ENCODE peak calls at places on chromosome 16, in nine cellular contexts. A, B, P, N, O, E, Q, T and Y are unnamed samples.

GRCh38 chr16:54446639-54447038 is 160.1 kb upstream of the IRX3 start:
- DNase-seq in P (peak; percentile 85), B (peak; percentile 96), T (no peak), A (no peak), E (peak; percentile 92), Q (no peak), O (peak; percentile 71), N (peak; percentile 69), Y (no peak)

GRCh38 chr16:79707867-79708266 is 107.3 kb upstream of the MAF start:
- DNase-seq in A (no peak), T (no peak), N (peak; percentile 54), B (peak; percentile 11), O (no peak), E (no peak), Q (peak; percentile 66), P (peak; percentile 84), Y (no peak)

GRCh38 chr16:3317315-3317999 is 12.2 kb downstream of the ZNF75A start:
- DNase-seq in A (no peak), P (no peak), B (peak; percentile 18), T (no peak), O (no peak), Q (no peak), E (no peak), N (no peak), Y (no peak)

GRCh38 chr16:77674888-77675287 is 47.4 kb upstream of the NUDT7 start:
- DNase-seq in B (peak; percentile 86), P (no peak), Q (no peak), O (no peak), E (no peak), T (no peak), N (no peak), A (no peak), Y (no peak)

GRCh38 chr16:3637371-3637923 is 17.0 kb upstream of the DNASE1 start:
- DNase-seq in B (no peak), O (peak; percentile 10), Q (no peak), E (peak; percentile 80), A (peak; percentile 74), P (peak; percentile 28), T (peak; percentile 75), N (no peak), Y (peak; percentile 69)

GRCh38 chr16:88392111-88392510 is 9.4 kb downstream of the ZNF469 start:
- DNase-seq in P (no peak), E (no peak), B (no peak), O (no peak), N (no peak), A (no peak), Q (no peak), T (no peak), Y (no peak)

GRCh38 chr16:2422123-2422867 is 7.0 kb upstream of the CCNF start:
- DNase-seq in O (no peak), A (peak; percentile 52), Q (no peak), N (no peak), T (peak; percentile 31), B (no peak), E (no peak), P (no peak), Y (no peak)

GRCh38 chr16:58264961-58265479 is 29.8 kb downstream of the PRSS54 start:
- DNase-seq in Q (no peak), P (no peak), E (peak; percentile 23), T (no peak), A (no peak), O (peak; percentile 65), N (no peak), B (peak; percentile 76), Y (no peak)

GRCh38 chr16:22386976-22387375 is 12.6 kb upstream of the CDR2 start:
- DNase-seq in O (no peak), A (no peak), Q (no peak), T (no peak), N (no peak), P (no peak), E (peak; percentile 20), B (peak; percentile 92), Y (no peak)

GRCh38 chr16:24988593-24989338 is 26.4 kb downstream of the ARHGAP17 start:
- DNase-seq in Q (peak; percentile 52), B (peak; percentile 85), P (no peak), A (no peak), N (peak; percentile 59), E (peak; percentile 54), T (peak; percentile 38), O (no peak), Y (no peak)

GRCh38 chr16:67565470-67566100 is 3.3 kb downstream of the CTCF start:
- DNase-seq in E (no peak), O (no peak), N (no peak), A (no peak), Q (no peak), T (no peak), B (no peak), P (peak; percentile 34), Y (peak; percentile 92)

GRCh38 chr16:21157632-21158031 is 842 bp upstream of the LDAF1 start:
- DNase-seq in B (no peak), A (no peak), O (no peak), P (no peak), T (no peak), Q (no peak), N (no peak), E (no peak), Y (no peak)

GRCh38 chr16:9404811-9405210 is 313.4 kb downstream of the HAPSTR1 start:
- DNase-seq in B (no peak), P (no peak), E (no peak), Q (no peak), T (no peak), A (no peak), O (no peak), N (no peak), Y (no peak)

GRCh38 chr16:51151435-51151950 is 423 bp upstream of the SALL1 start:
- DNase-seq in Q (peak; percentile 86), B (peak; percentile 92), A (no peak), N (peak; percentile 63), P (no peak), O (peak; percentile 27), T (no peak), E (peak; percentile 87), Y (no peak)
- H3K4me1 ChIP-seq in Q (no peaks in the 10 kb centered on the region), B (no peaks in the 10 kb centered on the region), A (no peaks in the 10 kb centered on the region), N (peaks cover 32% of the 10 kb centered on the region), P (peaks cover 38% of the 10 kb centered on the region), O (peaks cover 5% of the 10 kb centered on the region), T (no peaks in the 10 kb centered on the region), E (peaks cover 19% of the 10 kb centered on the region), Y (no peaks in the 10 kb centered on the region)

GRCh38 chr16:84596801-84597517 is 20.9 kb downstream of the COTL1 start:
- DNase-seq in A (no peak), Q (no peak), T (no peak), P (no peak), B (no peak), O (no peak), N (no peak), E (no peak), Y (no peak)
- H3K4me1 ChIP-seq in A (no peaks in the 10 kb centered on the region), Q (no peaks in the 10 kb centered on the region), T (peaks cover 95% of the 10 kb centered on the region), P (peaks cover 10% of the 10 kb centered on the region), B (peaks cover 38% of the 10 kb centered on the region), O (peaks cover 7% of the 10 kb centered on the region), N (no peaks in the 10 kb centered on the region), E (peaks cover 30% of the 10 kb centered on the region), Y (peaks cover 74% of the 10 kb centered on the region)

GRCh38 chr16:17367034-17367433 is 103.7 kb downstream of the XYLT1 start:
- DNase-seq in Q (no peak), A (no peak), E (no peak), T (peak; percentile 81), P (no peak), O (no peak), B (no peak), N (no peak), Y (no peak)
- H3K4me1 ChIP-seq in Q (peaks cover 5% of the 10 kb centered on the region), A (peaks cover 29% of the 10 kb centered on the region), E (peaks cover 16% of the 10 kb centered on the region), T (peaks cover 82% of the 10 kb centered on the region), P (peaks cover 38% of the 10 kb centered on the region), O (no peaks in the 10 kb centered on the region), B (peaks cover 8% of the 10 kb centered on the region), N (peaks cover 11% of the 10 kb centered on the region), Y (peaks cover 51% of the 10 kb centered on the region)

GRCh38 chr16:27320261-27321012 is 6.7 kb downstream of the IL4R start:
- DNase-seq in A (no peak), B (no peak), N (no peak), Q (peak; percentile 34), P (no peak), O (no peak), E (no peak), T (no peak), Y (no peak)
- H3K4me1 ChIP-seq in A (peaks cover 41% of the 10 kb centered on the region), B (peaks cover 4% of the 10 kb centered on the region), N (peaks cover 34% of the 10 kb centered on the region), Q (no peaks in the 10 kb centered on the region), P (peaks cover 46% of the 10 kb centered on the region), O (no peaks in the 10 kb centered on the region), E (no peaks in the 10 kb centered on the region), T (peaks cover 37% of the 10 kb centered on the region), Y (peaks cover 16% of the 10 kb centered on the region)

GRCh38 chr16:11260596-11260966 is 4.6 kb upstream of the SOCS1 start:
- DNase-seq in T (no peak), B (no peak), E (no peak), P (no peak), Q (no peak), O (no peak), N (no peak), A (no peak), Y (no peak)

GRCh38 chr16:11258553-11259287 is 2.7 kb upstream of the SOCS1 start:
- DNase-seq in P (peak; percentile 82), A (peak; percentile 76), E (no peak), B (no peak), O (peak; percentile 66), N (peak; percentile 67), Q (peak; percentile 42), T (peak; percentile 66), Y (no peak)

GRCh38 chr16:11257131-11257938 is 1.3 kb upstream of the SOCS1 start:
- DNase-seq in A (peak; percentile 75), N (peak; percentile 80), B (peak; percentile 70), E (peak; percentile 87), P (peak; percentile 92), Q (peak; percentile 84), O (peak; percentile 72), T (peak; percentile 74), Y (peak; percentile 83)

GRCh38 chr16:11259288-11259621 is 3.3 kb upstream of the SOCS1 start:
- DNase-seq in P (no peak), Q (no peak), T (no peak), E (peak; percentile 39), N (no peak), A (no peak), B (no peak), O (no peak), Y (no peak)

DNA sequence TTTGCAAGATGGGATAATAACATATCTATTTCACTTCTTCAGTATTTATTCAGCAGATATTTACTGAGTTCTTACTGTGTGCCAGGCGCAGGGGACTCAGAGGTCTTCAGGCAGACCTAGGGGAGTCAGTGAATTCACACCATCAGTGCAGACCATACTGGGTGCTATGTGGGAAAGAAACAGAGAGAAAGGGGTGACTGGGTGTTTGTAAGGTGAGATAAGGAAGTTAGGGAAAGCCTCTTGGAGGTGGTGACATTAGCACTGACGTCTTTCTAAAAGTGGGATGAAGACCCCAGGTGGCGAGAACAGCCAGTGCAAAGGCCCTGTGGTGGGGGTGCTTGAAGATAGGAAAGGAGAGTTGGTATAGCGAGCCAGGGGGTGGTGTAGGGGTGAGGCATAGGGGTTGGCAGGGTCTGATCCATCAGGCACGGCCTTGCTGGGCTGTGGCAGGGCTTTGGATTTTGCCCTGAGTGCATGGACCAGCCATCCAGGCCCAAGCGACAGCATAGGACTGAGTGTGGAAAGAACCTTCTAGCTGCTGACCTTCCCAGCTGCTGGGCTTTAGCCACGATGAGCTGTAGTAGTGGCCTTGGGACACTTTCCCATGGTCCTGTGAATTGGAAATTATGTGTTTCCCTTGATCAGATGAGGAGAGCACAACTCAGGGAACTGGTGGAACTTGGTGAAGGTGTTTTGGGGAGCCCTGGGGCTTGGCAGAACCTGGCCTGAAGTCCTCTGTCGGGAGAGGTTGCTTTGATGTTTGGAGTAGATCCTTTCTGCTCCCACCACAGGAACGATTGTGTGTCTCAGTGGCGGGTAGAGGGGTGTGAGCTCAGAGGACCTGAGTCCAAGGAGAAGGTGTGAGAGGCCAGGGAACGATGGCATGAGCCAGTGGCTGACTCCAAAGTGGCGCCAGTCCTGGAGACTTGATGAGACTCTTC is 3.9 kb upstream of the SOCS1 start:
- DNase-seq in A (no peak), N (no peak), Q (no peak), P (no peak), T (no peak), E (no peak), B (no peak), O (no peak), Y (no peak)
- H3K4me1 ChIP-seq in A (peaks cover 32% of the 10 kb centered on the region), N (peaks cover 14% of the 10 kb centered on the region), Q (no peaks in the 10 kb centered on the region), P (peaks cover 26% of the 10 kb centered on the region), T (peaks cover 45% of the 10 kb centered on the region), E (peaks cover 9% of the 10 kb centered on the region), B (peaks cover 14% of the 10 kb centered on the region), O (peaks cover 2% of the 10 kb centered on the region), Y (peaks cover 26% of the 10 kb centered on the region)